ENCODE peak calls at places on chromosomes 2 and 18, in five cellular contexts. Q is HCT116, S is GM12891, D is GM12878, E is Peyer's patch. B is an unnamed sample.

GRCh38 chr2:197708331-197708730 is 3.2 kb downstream of the MARS2 start:
- DNase-seq in E (no peak), S (no peak), Q (no peak), D (no peak), B (no peak)

GRCh38 chr2:137910641-137911040 is 53.6 kb upstream of the HNMT start:
- DNase-seq in D (no peak), E (no peak), Q (peak), S (no peak), B (no peak)

GRCh38 chr18:24633121-24633520 is 172.7 kb downstream of the HRH4 start:
- DNase-seq in E (no peak), Q (no peak), D (no peak), S (no peak), B (no peak)

GRCh38 chr2:64214281-64215115 is 70.3 kb upstream of the PELI1 start:
- DNase-seq in Q (no peak), E (no peak), S (no peak), D (peak), B (no peak)

GRCh38 chr2:119431155-119431975 is at the start of gene TMEM37:
- DNase-seq in D (peak), Q (peak), S (peak), E (peak), B (peak)

GRCh38 chr2:25274868-25275574 is 66.7 kb downstream of the DNMT3A start:
- DNase-seq in Q (no peak), S (no peak), D (no peak), E (no peak), B (peak)

GRCh38 chr2:82825410-82826090 is 1633.5 kb downstream of the SUCLG1 start:
- DNase-seq in E (no peak), D (no peak), Q (no peak), S (no peak), B (no peak)

GRCh38 chr18:21897811-21898210 is 157.2 kb downstream of the MIB1 start:
- DNase-seq in Q (peak), S (peak), D (no peak), E (no peak), B (peak)

GRCh38 chr2:25115902-25116301 is 52.5 kb downstream of the POMC start:
- DNase-seq in S (no peak), D (no peak), E (no peak), Q (no peak), B (no peak)

GRCh38 chr2:64374686-64375085 is 79.3 kb upstream of the LGALSL start:
- DNase-seq in E (no peak), Q (no peak), S (no peak), D (no peak), B (no peak)

GRCh38 chr2:25257032-25257455 is 84.7 kb downstream of the DNMT3A start:
- DNase-seq in E (no peak), S (no peak), D (no peak), Q (no peak), B (no peak)

GRCh38 chr18:13982136-13982535 is 66.8 kb upstream of the MC2R start:
- DNase-seq in Q (no peak), D (no peak), S (no peak), E (no peak), B (no peak)

GRCh38 chr2:40625849-40626248 is 174.0 kb upstream of the SLC8A1 start:
- DNase-seq in E (no peak), Q (no peak), S (no peak), D (no peak), B (no peak)

GRCh38 chr2:70202236-70202806 is 11.5 kb upstream of the C2orf42 start:
- DNase-seq in D (no peak), S (no peak), E (no peak), Q (no peak), B (no peak)

GRCh38 chr2:14944562-14945346 is 312.2 kb downstream of the LRATD1 start:
- DNase-seq in D (no peak), S (no peak), Q (peak), E (no peak), B (no peak)

GRCh38 chr2:86201951-86202692 is 2.9 kb downstream of the MRPL35 start:
- DNase-seq in Q (no peak), E (no peak), D (no peak), S (no peak), B (no peak)

GRCh38 chr18:63427566-63427965 is 5.3 kb upstream of the VPS4B start:
- DNase-seq in S (no peak), E (no peak), Q (peak), D (no peak), B (no peak)

GRCh38 chr18:26655614-26656400 is 107.5 kb upstream of the KCTD1 start:
- DNase-seq in Q (no peak), E (peak), S (no peak), D (no peak), B (peak)

GRCh38 chr18:55275042-55275897 is 312.7 kb downstream of the TCF4 start:
- DNase-seq in E (no peak), D (no peak), Q (no peak), S (no peak), B (peak)

GRCh38 chr2:169285528-169285927 is 76.8 kb downstream of the LRP2 start:
- DNase-seq in Q (no peak), E (no peak), S (no peak), D (no peak), B (no peak)

GRCh38 chr2:218400930-218401833 is 1.5 kb downstream of the CTDSP1 start:
- DNase-seq in E (peak), Q (no peak), S (no peak), D (no peak), B (no peak)

GRCh38 chr2:218398437-218399390 is 954 bp upstream of the CTDSP1 start:
- DNase-seq in E (peak), S (peak), D (no peak), Q (peak), B (peak)

GRCh38 chr2:218401834-218402370 is 2.2 kb downstream of the CTDSP1 start:
- DNase-seq in Q (no peak), D (no peak), E (no peak), S (no peak), B (no peak)

GRCh38 chr2:218399391-218400166 is at the start of gene CTDSP1:
- DNase-seq in E (peak), S (peak), Q (peak), D (peak), B (peak)

DNA sequence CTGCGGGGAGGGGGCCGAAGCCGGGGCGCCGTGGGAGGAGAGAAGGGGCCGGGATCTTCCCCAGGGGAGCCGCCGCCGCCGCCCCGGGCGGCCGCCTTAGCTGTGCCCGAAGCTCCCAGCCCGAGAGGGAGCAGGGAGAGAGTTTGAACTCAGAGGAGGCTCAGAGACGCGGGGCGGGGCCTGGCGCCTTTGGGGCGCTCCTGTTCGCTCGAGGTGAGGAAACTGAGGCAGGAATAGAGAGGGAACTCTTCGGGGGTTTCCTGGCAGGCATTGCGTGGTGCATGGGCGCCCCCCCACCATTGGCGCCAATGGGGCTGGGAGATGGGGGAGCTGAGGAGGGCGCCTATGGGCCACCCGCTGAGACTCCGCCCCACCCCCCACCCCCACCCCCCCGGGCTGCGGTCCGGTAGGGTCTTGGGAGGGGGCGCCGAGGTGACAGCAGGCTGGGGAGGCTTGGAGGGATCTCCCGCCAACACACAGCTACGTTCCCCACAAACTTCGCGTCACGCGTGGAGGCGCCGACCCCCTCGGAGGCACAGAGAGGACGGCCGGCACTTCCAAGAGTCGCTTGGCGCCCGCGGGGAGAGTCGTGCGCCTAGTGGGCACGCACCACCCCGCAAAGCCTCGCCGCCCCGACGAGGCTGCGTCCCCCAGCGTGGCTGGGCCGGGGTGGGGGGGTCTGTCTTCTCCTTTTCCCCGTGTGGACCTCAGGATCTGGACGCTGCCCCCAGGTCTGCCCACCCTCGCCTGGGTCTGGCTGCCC is 680 bp downstream of the CTDSP1 start:
- DNase-seq in D (no peak), S (peak), E (no peak), Q (no peak), B (peak)
- TF ChIP-seq POLR2A in D (peak), S (no peak), E (peak), Q (no peak), B (no peak)

DNA sequence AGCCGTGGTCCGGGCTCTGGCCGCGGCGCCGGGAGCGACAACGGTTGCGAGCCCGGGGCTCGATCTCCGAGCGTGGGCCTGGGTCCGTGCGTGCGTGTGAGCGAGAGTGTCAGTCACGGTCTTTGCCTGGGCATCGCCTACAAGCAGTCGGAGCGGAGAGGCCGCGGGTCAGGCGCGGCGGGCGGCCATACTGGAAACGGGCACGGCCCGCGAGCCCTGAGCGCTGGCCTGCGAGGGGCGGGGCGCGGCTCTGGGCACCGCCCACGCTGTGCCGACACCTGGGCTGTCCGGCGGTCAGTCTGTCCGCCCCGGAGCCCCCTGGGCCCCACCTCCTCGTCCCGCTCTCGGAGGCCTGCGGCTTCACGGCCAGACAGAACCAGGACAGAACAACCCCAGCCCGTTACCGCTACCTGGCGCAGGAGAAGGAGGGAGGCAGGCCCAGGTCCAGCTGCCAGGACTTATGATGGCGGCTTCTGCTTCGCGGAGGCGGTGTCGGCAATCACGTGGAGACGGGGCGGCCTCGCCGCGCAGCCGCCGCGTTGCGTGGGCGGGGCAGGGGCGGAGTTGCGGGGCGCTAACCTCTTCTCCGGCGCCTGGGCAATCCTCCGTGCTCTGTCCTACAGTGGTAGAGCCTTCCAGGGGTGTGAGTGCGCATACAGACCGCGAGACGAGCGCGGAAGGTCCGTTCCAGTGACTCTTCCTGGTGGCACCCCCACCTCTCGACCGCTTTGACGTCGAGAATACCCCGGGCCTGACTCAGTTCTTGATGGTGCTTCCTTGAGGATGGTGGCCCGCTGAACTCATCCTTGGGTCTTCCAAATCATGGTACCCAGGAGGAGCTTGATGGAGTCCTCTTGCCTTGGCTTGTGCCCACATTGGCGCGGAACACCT is at the start of gene TMEM131:
- DNase-seq in Q (peak), D (peak), E (peak), S (peak), B (peak)
- TF ChIP-seq POLR2A in Q (peak), D (peak), E (peak), S (peak), B (peak)

GRCh38 chr2:28247326-28247725 is 145.3 kb upstream of the FOSL2 start:
- DNase-seq in Q (no peak), E (no peak), S (no peak), D (no peak), B (no peak)

GRCh38 chr2:28247747-28248146 is 144.9 kb upstream of the FOSL2 start:
- DNase-seq in E (no peak), D (no peak), S (no peak), Q (no peak), B (no peak)

GRCh38 chr2:28252308-28252707 is 140.3 kb upstream of the FOSL2 start:
- DNase-seq in Q (no peak), S (no peak), D (peak), E (no peak), B (no peak)

GRCh38 chr2:28251337-28251736 is 141.3 kb upstream of the FOSL2 start:
- DNase-seq in D (no peak), E (no peak), Q (no peak), S (no peak), B (no peak)

DNA sequence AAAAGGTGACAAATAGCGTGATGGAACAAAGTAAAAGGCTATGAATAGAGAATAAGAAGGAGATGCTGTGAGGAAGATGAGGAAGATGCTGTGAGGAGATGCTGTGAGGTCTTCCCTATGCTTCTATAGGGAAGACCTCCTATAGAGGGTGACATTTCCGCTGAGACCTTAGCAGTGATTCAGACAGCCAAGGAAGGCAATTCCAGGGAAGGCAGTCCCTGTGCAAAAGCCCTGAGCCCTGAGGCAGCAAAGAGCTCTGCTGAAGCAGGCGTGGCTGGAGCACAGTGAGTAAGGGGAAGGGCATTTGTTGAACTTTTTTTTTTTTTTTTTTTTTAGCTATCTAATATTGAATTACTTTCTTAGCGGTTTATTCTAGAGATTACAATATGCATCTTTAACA is 142.7 kb upstream of the FOSL2 start:
- DNase-seq in S (no peak), E (no peak), Q (peak), D (no peak), B (no peak)
- TF ChIP-seq POLR2A in S (no peak), E (no peak), Q (no peak), D (no peak), B (no peak)

DNA sequence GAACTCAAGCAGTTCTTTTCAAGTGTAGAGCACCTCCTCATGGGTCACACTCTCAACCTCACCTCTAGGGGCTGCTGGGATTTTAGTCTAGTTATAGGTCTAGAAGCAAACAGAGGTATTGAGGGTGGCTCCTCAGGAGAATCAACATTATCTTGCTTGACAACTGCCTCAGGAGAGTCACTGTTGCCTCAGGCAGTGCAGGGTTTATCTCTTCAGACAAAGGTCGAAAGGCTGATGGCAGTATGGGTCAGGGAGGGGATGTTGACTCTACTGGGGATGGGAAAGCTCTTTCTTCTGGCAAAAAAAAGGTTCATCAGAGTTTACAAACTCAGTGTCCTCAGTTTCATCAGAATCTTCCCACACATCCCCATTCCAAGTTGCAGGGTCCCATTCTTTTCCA is 23.9 kb downstream of the DTNA start:
- DNase-seq in D (no peak), Q (no peak), E (no peak), S (no peak), B (no peak)
- TF ChIP-seq POLR2A in D (no peak), Q (no peak), E (no peak), S (no peak), B (no peak)

DNA sequence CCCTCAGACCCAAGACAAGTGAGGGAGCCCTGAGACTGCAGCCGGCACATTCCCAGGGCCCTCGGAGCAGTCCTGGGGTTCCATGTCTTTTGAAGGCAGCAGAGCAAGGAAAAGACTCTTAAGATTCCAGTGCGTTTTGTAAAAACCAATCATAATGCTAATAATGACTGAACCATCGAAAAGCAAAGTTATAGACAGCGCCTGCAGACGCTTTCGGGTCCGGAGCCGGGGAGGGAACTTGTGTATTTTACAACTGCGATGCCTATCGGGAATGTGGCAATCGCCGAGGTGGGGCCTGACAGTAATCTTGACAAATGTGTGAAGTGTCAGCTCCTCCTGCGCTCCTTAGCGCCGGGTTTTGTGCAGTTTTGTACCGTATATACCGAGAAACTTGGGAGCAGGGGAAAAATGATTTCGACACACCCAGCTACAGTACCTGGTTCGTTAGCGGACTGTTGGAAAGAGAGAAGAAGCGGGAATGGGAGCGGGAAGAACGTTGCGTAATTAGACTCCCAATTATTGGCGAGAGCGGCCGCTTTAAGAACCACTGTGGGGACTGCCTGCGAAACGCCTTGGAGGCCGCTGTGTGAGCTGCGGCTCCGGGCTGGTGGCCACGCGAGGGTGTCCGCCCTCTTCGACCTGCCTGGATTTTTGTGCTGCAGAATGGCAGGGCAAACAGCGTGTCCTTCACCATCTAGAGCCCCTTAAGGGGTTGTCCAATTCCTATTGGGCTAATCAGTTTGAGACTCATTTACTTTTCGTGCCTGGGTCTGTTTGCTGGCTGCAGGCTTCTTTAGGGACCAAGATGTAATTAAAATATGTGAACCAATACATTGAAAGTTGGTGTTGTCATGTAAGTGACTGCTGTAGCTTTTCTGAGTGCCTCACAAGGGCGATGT is 2.4 kb downstream of the EPAS1 start:
- DNase-seq in Q (no peak), E (peak), S (no peak), D (no peak), B (peak)
- TF ChIP-seq POLR2A in Q (no peak), E (peak), S (no peak), D (no peak), B (peak)

GRCh38 chr2:54723300-54724149 is at the start of gene EML6:
- DNase-seq in D (peak), Q (peak), E (peak), S (peak), B (peak)
- TF ChIP-seq POLR2A in D (peak), Q (peak), E (peak), S (no peak), B (peak)

GRCh38 chr2:181468313-181468712 is 11.1 kb downstream of the ITGA4 start:
- DNase-seq in E (no peak), S (no peak), D (no peak), Q (no peak), B (no peak)

GRCh38 chr2:181463573-181463972 is 6.4 kb downstream of the ITGA4 start:
- DNase-seq in D (no peak), S (no peak), Q (no peak), E (no peak), B (no peak)

GRCh38 chr2:181468857-181469256 is 11.7 kb downstream of the ITGA4 start:
- DNase-seq in Q (no peak), E (no peak), S (no peak), D (no peak), B (no peak)

GRCh38 chr2:181466661-181467576 is 9.7 kb downstream of the ITGA4 start:
- DNase-seq in Q (peak), D (no peak), E (peak), S (no peak), B (peak)

DNA sequence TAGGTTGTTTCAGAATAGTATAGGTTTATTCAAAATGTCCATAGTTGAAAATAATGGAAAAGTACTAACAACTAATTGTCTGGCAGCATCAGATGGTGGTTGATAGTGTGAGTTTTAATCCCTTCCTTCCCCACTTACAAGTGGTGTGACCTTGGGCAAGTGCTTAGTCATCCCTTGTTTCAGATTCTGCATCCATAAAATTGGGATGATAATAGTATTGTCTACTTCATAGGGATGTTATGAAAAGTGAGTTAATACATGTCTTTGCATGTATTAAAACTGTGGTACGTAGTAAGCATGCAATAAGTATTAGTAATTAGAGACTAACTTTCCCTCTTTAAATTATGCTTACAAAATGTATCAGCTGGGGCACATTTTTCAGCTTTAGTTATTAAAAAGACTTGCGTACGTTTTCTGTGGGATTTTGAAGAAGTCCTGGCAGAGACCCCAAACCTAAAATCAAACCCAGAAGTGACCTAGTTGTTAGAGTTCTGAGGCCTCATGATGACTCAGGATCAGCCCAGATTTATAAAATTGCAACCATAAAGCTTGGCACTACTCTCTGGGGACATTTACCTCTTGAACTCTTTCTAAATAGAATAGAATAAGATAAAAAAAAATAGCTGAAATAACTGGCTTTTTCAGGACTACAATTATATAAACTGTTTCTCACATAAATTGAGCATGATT is 8.6 kb downstream of the ITGA4 start:
- DNase-seq in D (no peak), E (no peak), S (no peak), Q (no peak), B (no peak)
- TF ChIP-seq POLR2A in D (no peak), E (no peak), S (no peak), Q (no peak), B (no peak)

B was measured in uterus.